ENCODE peak calls at places on chromosomes 13 and 19, in nine cellular contexts. One of them, this sample, is unnamed.

GRCh38 chr19:4064073-4064550 is 2.6 kb downstream of the ZBTB7A start:
- DNase-seq in astrocyte of the cerebellum: no peak
- DNase-seq in AG10803: no peak
- DNase-seq in GM06990: no peak
- DNase-seq in hepatocyte: peak
- DNase-seq in fibroblast of villous mesenchyme: no peak
- DNase-seq in uterus: no peak
- DNase-seq in NB4: no peak
- DNase-seq in LNCaP clone FGC: no peak
- DNase-seq in this sample: peak

GRCh38 chr19:33449799-33450198 is 71.8 kb downstream of the PEPD start:
- DNase-seq in astrocyte of the cerebellum: no peak
- DNase-seq in AG10803: no peak
- DNase-seq in GM06990: no peak
- DNase-seq in hepatocyte: no peak
- DNase-seq in fibroblast of villous mesenchyme: no peak
- DNase-seq in uterus: no peak
- DNase-seq in NB4: no peak
- DNase-seq in LNCaP clone FGC: no peak
- DNase-seq in this sample: no peak

GRCh38 chr13:110845520-110845919 is 69.3 kb downstream of the ANKRD10 start:
- DNase-seq in astrocyte of the cerebellum: no peak
- DNase-seq in AG10803: no peak
- DNase-seq in GM06990: no peak
- DNase-seq in hepatocyte: no peak
- DNase-seq in fibroblast of villous mesenchyme: no peak
- DNase-seq in uterus: no peak
- DNase-seq in NB4: no peak
- DNase-seq in LNCaP clone FGC: no peak
- DNase-seq in this sample: no peak

GRCh38 chr19:33301011-33301899 is 1.1 kb downstream of the CEBPA start:
- DNase-seq in astrocyte of the cerebellum: no peak
- DNase-seq in AG10803: peak
- DNase-seq in GM06990: no peak
- DNase-seq in hepatocyte: no peak
- DNase-seq in fibroblast of villous mesenchyme: no peak
- DNase-seq in uterus: peak
- DNase-seq in NB4: peak
- DNase-seq in LNCaP clone FGC: no peak
- DNase-seq in this sample: no peak

GRCh38 chr19:36460046-36460445 is 29.3 kb downstream of the ZNF566 start:
- DNase-seq in astrocyte of the cerebellum: no peak
- DNase-seq in AG10803: peak
- DNase-seq in GM06990: no peak
- DNase-seq in hepatocyte: no peak
- DNase-seq in fibroblast of villous mesenchyme: peak
- DNase-seq in uterus: no peak
- DNase-seq in NB4: no peak
- DNase-seq in LNCaP clone FGC: no peak
- DNase-seq in this sample: peak

GRCh38 chr19:23343434-23344010 is 51.7 kb downstream of the ZNF91 start:
- DNase-seq in astrocyte of the cerebellum: no peak
- DNase-seq in AG10803: no peak
- DNase-seq in GM06990: no peak
- DNase-seq in hepatocyte: peak
- DNase-seq in fibroblast of villous mesenchyme: no peak
- DNase-seq in uterus: no peak
- DNase-seq in NB4: peak
- DNase-seq in LNCaP clone FGC: peak
- DNase-seq in this sample: no peak

GRCh38 chr19:5403968-5404640 is 51.1 kb upstream of the ZNRF4 start:
- DNase-seq in astrocyte of the cerebellum: peak
- DNase-seq in AG10803: peak
- DNase-seq in GM06990: peak
- DNase-seq in hepatocyte: peak
- DNase-seq in fibroblast of villous mesenchyme: peak
- DNase-seq in uterus: peak
- DNase-seq in NB4: peak
- DNase-seq in LNCaP clone FGC: peak
- DNase-seq in this sample: peak

GRCh38 chr19:5086232-5086631 is 117.3 kb downstream of the KDM4B start:
- DNase-seq in astrocyte of the cerebellum: no peak
- DNase-seq in AG10803: no peak
- DNase-seq in GM06990: no peak
- DNase-seq in hepatocyte: no peak
- DNase-seq in fibroblast of villous mesenchyme: no peak
- DNase-seq in uterus: no peak
- DNase-seq in NB4: no peak
- DNase-seq in LNCaP clone FGC: no peak
- DNase-seq in this sample: no peak

GRCh38 chr13:28820099-28821051 is at the start of gene MTUS2:
- DNase-seq in astrocyte of the cerebellum: no peak
- DNase-seq in AG10803: no peak
- DNase-seq in GM06990: peak
- DNase-seq in hepatocyte: peak
- DNase-seq in fibroblast of villous mesenchyme: no peak
- DNase-seq in uterus: no peak
- DNase-seq in NB4: no peak
- DNase-seq in LNCaP clone FGC: no peak
- DNase-seq in this sample: no peak

GRCh38 chr13:36130542-36131214 is 504 bp downstream of the DCLK1 start:
- DNase-seq in astrocyte of the cerebellum: no peak
- DNase-seq in AG10803: no peak
- DNase-seq in GM06990: no peak
- DNase-seq in hepatocyte: peak
- DNase-seq in fibroblast of villous mesenchyme: no peak
- DNase-seq in uterus: peak
- DNase-seq in NB4: no peak
- DNase-seq in LNCaP clone FGC: no peak
- DNase-seq in this sample: peak

GRCh38 chr13:111330211-111330610 is 9.8 kb downstream of the TEX29 start:
- DNase-seq in astrocyte of the cerebellum: no peak
- DNase-seq in AG10803: no peak
- DNase-seq in GM06990: no peak
- DNase-seq in hepatocyte: no peak
- DNase-seq in fibroblast of villous mesenchyme: peak
- DNase-seq in uterus: no peak
- DNase-seq in NB4: no peak
- DNase-seq in LNCaP clone FGC: no peak
- DNase-seq in this sample: no peak

GRCh38 chr13:112234131-112234875 is 141.9 kb upstream of the SPACA7 start:
- DNase-seq in astrocyte of the cerebellum: no peak
- DNase-seq in AG10803: no peak
- DNase-seq in GM06990: no peak
- DNase-seq in hepatocyte: no peak
- DNase-seq in fibroblast of villous mesenchyme: no peak
- DNase-seq in uterus: no peak
- DNase-seq in NB4: no peak
- DNase-seq in LNCaP clone FGC: no peak
- DNase-seq in this sample: no peak

GRCh38 chr19:14147797-14148605 is 11.6 kb upstream of the ASF1B start:
- DNase-seq in astrocyte of the cerebellum: peak
- DNase-seq in AG10803: peak
- DNase-seq in GM06990: no peak
- DNase-seq in hepatocyte: peak
- DNase-seq in fibroblast of villous mesenchyme: peak
- DNase-seq in uterus: peak
- DNase-seq in NB4: peak
- DNase-seq in LNCaP clone FGC: no peak
- DNase-seq in this sample: peak

GRCh38 chr13:20825476-20825875 is 51.7 kb upstream of the EEF1AKMT1 start:
- DNase-seq in astrocyte of the cerebellum: peak
- DNase-seq in AG10803: peak
- DNase-seq in GM06990: no peak
- DNase-seq in hepatocyte: no peak
- DNase-seq in fibroblast of villous mesenchyme: peak
- DNase-seq in uterus: no peak
- DNase-seq in NB4: no peak
- DNase-seq in LNCaP clone FGC: no peak
- DNase-seq in this sample: peak

GRCh38 chr19:2962018-2962670 is 15.2 kb upstream of the TLE6 start:
- DNase-seq in astrocyte of the cerebellum: peak
- DNase-seq in AG10803: peak
- DNase-seq in GM06990: peak
- DNase-seq in hepatocyte: peak
- DNase-seq in fibroblast of villous mesenchyme: peak
- DNase-seq in uterus: no peak
- DNase-seq in NB4: peak
- DNase-seq in LNCaP clone FGC: no peak
- DNase-seq in this sample: peak

GRCh38 chr19:53076984-53077383 is 26.2 kb downstream of the ZNF160 start:
- DNase-seq in astrocyte of the cerebellum: no peak
- DNase-seq in AG10803: peak
- DNase-seq in GM06990: no peak
- DNase-seq in hepatocyte: peak
- DNase-seq in fibroblast of villous mesenchyme: peak
- DNase-seq in uterus: peak
- DNase-seq in NB4: peak
- DNase-seq in LNCaP clone FGC: no peak
- DNase-seq in this sample: peak

GRCh38 chr13:50127017-50127725 is 111.9 kb downstream of the KCNRG start:
- DNase-seq in astrocyte of the cerebellum: no peak
- DNase-seq in AG10803: peak
- DNase-seq in GM06990: peak
- DNase-seq in hepatocyte: peak
- DNase-seq in fibroblast of villous mesenchyme: peak
- DNase-seq in uterus: peak
- DNase-seq in NB4: no peak
- DNase-seq in LNCaP clone FGC: no peak
- DNase-seq in this sample: peak

GRCh38 chr19:18785179-18786124 is 5.7 kb downstream of the COMP start:
- DNase-seq in astrocyte of the cerebellum: no peak
- DNase-seq in AG10803: peak
- DNase-seq in GM06990: peak
- DNase-seq in hepatocyte: peak
- DNase-seq in fibroblast of villous mesenchyme: peak
- DNase-seq in uterus: peak
- DNase-seq in NB4: peak
- DNase-seq in LNCaP clone FGC: no peak
- DNase-seq in this sample: peak

GRCh38 chr19:38664503-38665211 is 17.2 kb downstream of the ACTN4 start:
- DNase-seq in astrocyte of the cerebellum: no peak
- DNase-seq in AG10803: no peak
- DNase-seq in GM06990: no peak
- DNase-seq in hepatocyte: no peak
- DNase-seq in fibroblast of villous mesenchyme: peak
- DNase-seq in uterus: no peak
- DNase-seq in NB4: peak
- DNase-seq in LNCaP clone FGC: no peak
- DNase-seq in this sample: no peak
- H3K4me3 ChIP-seq in astrocyte of the cerebellum: no peak
- H3K4me3 ChIP-seq in AG10803: no peak
- H3K4me3 ChIP-seq in GM06990: no peak
- H3K4me3 ChIP-seq in hepatocyte: no peak
- H3K4me3 ChIP-seq in fibroblast of villous mesenchyme: no peak
- H3K4me3 ChIP-seq in uterus: no peak
- H3K4me3 ChIP-seq in NB4: no peak
- H3K4me3 ChIP-seq in LNCaP clone FGC: no peak
- H3K4me3 ChIP-seq in this sample: no peak

DNA sequence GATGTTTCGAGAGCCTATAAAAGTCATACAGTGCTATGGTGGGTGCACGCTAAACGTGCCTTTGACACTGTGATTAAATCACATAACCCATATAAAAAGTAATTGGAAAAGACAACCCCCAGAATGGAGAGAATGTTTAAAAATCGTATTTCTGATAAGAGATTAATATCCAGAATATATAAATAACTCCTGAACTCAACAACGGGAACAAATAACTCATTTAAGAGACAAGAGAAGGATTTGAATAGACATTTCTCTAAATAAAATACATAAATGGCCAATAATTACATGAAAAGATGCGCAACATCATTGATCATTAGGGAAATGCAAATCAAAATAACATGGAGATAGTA is 37.0 kb upstream of the IGFL4 start:
- DNase-seq in astrocyte of the cerebellum: no peak
- DNase-seq in AG10803: no peak
- DNase-seq in GM06990: no peak
- DNase-seq in hepatocyte: no peak
- DNase-seq in fibroblast of villous mesenchyme: no peak
- DNase-seq in uterus: no peak
- DNase-seq in NB4: no peak
- DNase-seq in LNCaP clone FGC: no peak
- DNase-seq in this sample: no peak
- TF ChIP-seq CTCF in astrocyte of the cerebellum: no peak
- TF ChIP-seq CTCF in AG10803: no peak
- TF ChIP-seq CTCF in GM06990: no peak
- TF ChIP-seq CTCF in hepatocyte: no peak
- TF ChIP-seq CTCF in fibroblast of villous mesenchyme: no peak
- TF ChIP-seq CTCF in uterus: no peak
- TF ChIP-seq CTCF in NB4: no peak
- TF ChIP-seq CTCF in LNCaP clone FGC: no peak
- TF ChIP-seq CTCF in this sample: no peak

GRCh38 chr13:73072501-73072900 is 13.7 kb downstream of the KLF5 start:
- DNase-seq in astrocyte of the cerebellum: no peak
- DNase-seq in AG10803: no peak
- DNase-seq in GM06990: no peak
- DNase-seq in hepatocyte: no peak
- DNase-seq in fibroblast of villous mesenchyme: no peak
- DNase-seq in uterus: no peak
- DNase-seq in NB4: no peak
- DNase-seq in LNCaP clone FGC: no peak
- DNase-seq in this sample: no peak
- H3K4me3 ChIP-seq in astrocyte of the cerebellum: no peak
- H3K4me3 ChIP-seq in AG10803: no peak
- H3K4me3 ChIP-seq in GM06990: no peak
- H3K4me3 ChIP-seq in hepatocyte: no peak
- H3K4me3 ChIP-seq in fibroblast of villous mesenchyme: no peak
- H3K4me3 ChIP-seq in uterus: no peak
- H3K4me3 ChIP-seq in NB4: no peak
- H3K4me3 ChIP-seq in LNCaP clone FGC: no peak
- H3K4me3 ChIP-seq in this sample: no peak

DNA sequence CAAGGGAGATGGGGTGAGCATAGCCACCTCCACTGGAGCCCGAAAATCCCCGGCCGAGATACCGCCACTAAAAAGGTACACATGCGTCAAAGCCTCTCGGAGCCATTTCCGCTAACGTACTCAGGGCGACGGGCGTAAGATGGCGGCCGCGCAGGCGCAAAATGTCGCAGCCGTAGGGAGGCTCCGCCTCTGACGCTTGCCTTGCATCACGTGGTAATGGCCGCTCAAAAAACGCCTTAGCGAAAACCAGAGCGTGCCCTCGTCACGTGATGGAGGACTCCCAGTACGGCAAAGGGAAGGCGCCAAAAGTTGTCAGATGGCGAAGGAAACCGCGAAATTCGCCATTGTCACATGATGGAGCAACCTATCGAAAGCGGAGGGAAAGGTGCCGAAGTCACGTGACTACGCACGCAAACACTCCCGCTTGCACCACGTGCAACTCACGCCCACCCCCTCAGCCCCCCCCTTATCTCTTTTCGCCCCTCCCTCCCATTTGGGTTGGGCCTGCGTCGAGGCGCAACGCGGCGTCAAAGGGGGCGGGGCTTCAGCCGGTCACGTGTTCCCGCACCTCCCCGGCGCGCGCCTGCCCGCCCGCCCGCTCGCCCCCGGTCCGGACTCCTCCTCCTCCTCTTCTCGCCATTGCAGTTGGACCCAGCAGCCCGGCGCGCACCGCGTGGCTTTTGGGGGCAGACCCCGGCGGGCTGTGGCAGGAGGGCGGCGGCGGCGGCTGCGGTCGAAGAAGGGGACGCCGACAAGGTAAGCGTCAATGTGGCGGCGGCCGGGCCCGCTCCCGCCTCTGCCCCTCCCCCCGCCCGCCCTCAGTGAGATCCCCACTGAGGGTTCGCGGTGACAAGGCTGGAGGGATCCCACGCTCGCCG is at the start of gene ILF3:
- DNase-seq in astrocyte of the cerebellum: peak
- DNase-seq in AG10803: peak
- DNase-seq in GM06990: peak
- DNase-seq in hepatocyte: peak
- DNase-seq in fibroblast of villous mesenchyme: peak
- DNase-seq in uterus: peak
- DNase-seq in NB4: peak
- DNase-seq in LNCaP clone FGC: peak
- DNase-seq in this sample: peak
- TF ChIP-seq CTCF in astrocyte of the cerebellum: no peak
- TF ChIP-seq CTCF in AG10803: no peak
- TF ChIP-seq CTCF in GM06990: no peak
- TF ChIP-seq CTCF in hepatocyte: no peak
- TF ChIP-seq CTCF in fibroblast of villous mesenchyme: no peak
- TF ChIP-seq CTCF in uterus: peak
- TF ChIP-seq CTCF in NB4: no peak
- TF ChIP-seq CTCF in LNCaP clone FGC: no peak
- TF ChIP-seq CTCF in this sample: no peak